ENCODE peak calls at places on chromosomes 7 and 10, in five cellular contexts. M, E, I, O and G are unnamed samples.

GRCh38 chr10:28913850-28914249 is 236.5 kb downstream of the BAMBI start:
- DNase-seq in M (no peak), E (no peak), I (no peak), O (no peak), G (no peak)

GRCh38 chr7:66374141-66374540 is 169.0 kb downstream of the TPST1 start:
- DNase-seq in M (no peak), E (no peak), I (no peak), O (no peak), G (no peak)

GRCh38 chr10:42989481-42989921 is 87.4 kb upstream of the RET start:
- DNase-seq in M (no peak), E (no peak), I (peak), O (no peak), G (no peak)

GRCh38 chr7:3991771-3992231 is 690.3 kb upstream of the FOXK1 start:
- DNase-seq in M (no peak), E (no peak), I (no peak), O (no peak), G (no peak)

GRCh38 chr10:69232736-69233135 is 12.6 kb downstream of the HKDC1 start:
- DNase-seq in M (no peak), E (no peak), I (no peak), O (peak), G (no peak)

GRCh38 chr7:107692501-107692900 is 31.9 kb downstream of the SLC26A4 start:
- DNase-seq in M (no peak), E (no peak), I (no peak), O (no peak), G (no peak)

GRCh38 chr7:66355762-66356161 is 150.6 kb downstream of the TPST1 start:
- DNase-seq in M (no peak), E (no peak), I (no peak), O (no peak), G (no peak)

GRCh38 chr7:1767524-1767923 is 97.4 kb downstream of the ELFN1 start:
- DNase-seq in M (peak), E (no peak), I (no peak), O (no peak), G (no peak)

GRCh38 chr7:45922810-45923209 is 1.7 kb upstream of the IGFBP3 start:
- DNase-seq in M (peak), E (no peak), I (no peak), O (no peak), G (no peak)

GRCh38 chr10:11336703-11337102 is 274.7 kb downstream of the USP6NL start:
- DNase-seq in M (no peak), E (no peak), I (no peak), O (no peak), G (no peak)

GRCh38 chr10:31706464-31706863 is 222.2 kb downstream of the ARHGAP12 start:
- DNase-seq in M (no peak), E (no peak), I (no peak), O (no peak), G (no peak)

GRCh38 chr10:10613654-10614244 is 403.9 kb upstream of the CELF2 start:
- DNase-seq in M (no peak), E (no peak), I (no peak), O (no peak), G (no peak)

GRCh38 chr7:35969055-35969454 is 168.2 kb downstream of the SEPTIN7 start:
- DNase-seq in M (no peak), E (no peak), I (no peak), O (no peak), G (no peak)

GRCh38 chr7:12199363-12199762 is 11.7 kb upstream of the TMEM106B start:
- DNase-seq in M (no peak), E (no peak), I (no peak), O (no peak), G (no peak)

GRCh38 chr7:128672927-128673517 is 930 bp downstream of the GARIN1A start:
- DNase-seq in M (peak), E (peak), I (no peak), O (no peak), G (peak)

GRCh38 chr7:106870983-106871410 is 5.9 kb downstream of the PIK3CG start:
- DNase-seq in M (peak), E (peak), I (no peak), O (no peak), G (no peak)

GRCh38 chr7:127976056-127976455 is 55.2 kb downstream of the LRRC4 start:
- DNase-seq in M (no peak), E (no peak), I (no peak), O (no peak), G (no peak)

GRCh38 chr7:80632074-80632473 is 6.4 kb upstream of the CD36 start:
- DNase-seq in M (no peak), E (no peak), I (no peak), O (no peak), G (no peak)

GRCh38 chr7:44537442-44537841 is 3.7 kb downstream of the NPC1L1 start:
- DNase-seq in M (no peak), E (no peak), I (no peak), O (no peak), G (no peak)

GRCh38 chr10:69285699-69286098 is 7.4 kb downstream of the HK1 start:
- DNase-seq in M (no peak), E (no peak), I (peak), O (no peak), G (no peak)

GRCh38 chr10:118102116-118102515 is 55.4 kb upstream of the RAB11FIP2 start:
- DNase-seq in M (no peak), E (no peak), I (no peak), O (no peak), G (no peak)

GRCh38 chr7:13276977-13277376 is 589.5 kb downstream of the ARL4A start:
- DNase-seq in M (peak), E (no peak), I (no peak), O (no peak), G (no peak)
- TF ChIP-seq CTCF in M (peak), E (no peak), I (no peak), O (no peak), G (peak)

GRCh38 chr10:7407368-7408002 is 3.3 kb downstream of the SFMBT2 start:
- DNase-seq in M (no peak), E (peak), I (no peak), O (no peak), G (peak)

GRCh38 chr10:7408003-7408493 is 2.8 kb downstream of the SFMBT2 start:
- DNase-seq in M (no peak), E (peak), I (peak), O (peak), G (peak)

GRCh38 chr10:7409732-7410168 is 1.1 kb downstream of the SFMBT2 start:
- DNase-seq in M (no peak), E (no peak), I (no peak), O (peak), G (peak)

GRCh38 chr10:7409045-7409731 is 1.6 kb downstream of the SFMBT2 start:
- DNase-seq in M (peak), E (peak), I (no peak), O (peak), G (peak)

DNA sequence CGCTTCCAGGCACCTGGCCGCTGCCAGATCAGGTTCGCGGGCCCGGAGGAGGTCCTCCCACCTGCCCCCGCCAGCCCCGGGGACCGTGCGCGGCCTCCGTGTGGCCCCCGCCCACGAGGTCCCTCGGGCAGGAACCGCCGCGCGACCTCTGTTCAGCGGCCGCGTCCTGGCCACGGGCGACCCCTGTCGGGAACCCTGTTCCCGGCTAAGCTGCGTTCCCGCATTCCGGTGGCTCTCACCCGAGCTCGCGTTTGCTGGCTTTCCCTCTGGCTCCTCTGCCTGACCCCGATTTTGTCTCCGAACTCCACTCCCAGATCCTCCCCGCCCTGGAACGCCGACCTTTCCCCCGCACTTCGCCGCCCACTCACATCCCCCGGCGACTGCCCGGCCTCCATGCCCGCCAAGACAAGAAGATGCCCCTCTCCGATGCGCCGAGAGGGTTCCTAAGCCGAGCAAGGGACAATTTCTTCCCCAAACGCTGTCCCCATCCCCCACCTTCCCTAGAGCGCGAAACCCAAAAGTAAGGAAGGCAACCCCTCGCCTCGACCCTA is 2.3 kb downstream of the SFMBT2 start:
- DNase-seq in M (peak), E (peak), I (peak), O (peak), G (peak)
- TF ChIP-seq CTCF in M (peak), E (peak), I (peak), O (peak), G (peak)

GRCh38 chr7:9672518-9672917 is 1239.1 kb downstream of the NXPH1 start:
- DNase-seq in M (no peak), E (no peak), I (no peak), O (no peak), G (no peak)
- TF ChIP-seq CTCF in M (no peak), E (no peak), I (no peak), O (no peak), G (no peak)

DNA sequence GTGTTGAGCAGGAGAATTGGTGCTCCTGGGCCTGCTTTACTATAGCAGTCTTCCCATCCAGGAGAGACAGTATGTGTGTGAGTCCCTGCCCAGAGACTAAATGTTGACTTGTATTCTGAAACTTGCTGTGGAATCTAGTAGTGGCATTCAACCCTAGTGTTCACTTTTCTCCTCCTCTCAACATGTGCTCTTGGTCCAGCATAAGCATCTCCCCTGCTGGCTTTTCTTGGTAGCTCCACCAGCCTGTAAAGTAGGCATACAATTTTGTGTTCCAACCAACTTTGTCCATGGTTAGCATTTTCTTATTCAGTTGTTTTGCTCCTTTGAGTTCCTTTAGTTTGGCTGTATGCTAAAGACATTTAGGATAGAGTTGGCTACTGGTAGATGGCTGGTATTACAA is 45.9 kb downstream of the ASB4 start:
- DNase-seq in M (no peak), E (no peak), I (no peak), O (no peak), G (no peak)
- TF ChIP-seq CTCF in M (no peak), E (no peak), I (no peak), O (no peak), G (no peak)